ENCODE peak calls at places on chromosomes 1 and 21, in seven cellular contexts. One of them, this sample, is unnamed.

GRCh38 chr1:232174306-232174705 is 455.6 kb downstream of the SIPA1L2 start:
- DNase-seq in HepG2: no peak
- DNase-seq in H1: no peak
- DNase-seq in K562: no peak
- DNase-seq in HCT116: no peak
- DNase-seq in WTC11: no peak
- DNase-seq in GM12878: no peak
- DNase-seq in this sample: no peak

GRCh38 chr1:66336641-66336991 is 197.3 kb upstream of the SGIP1 start:
- DNase-seq in GM12878: no peak
- DNase-seq in H1: no peak
- DNase-seq in WTC11: no peak
- DNase-seq in K562: no peak
- DNase-seq in HCT116: no peak
- DNase-seq in HepG2: no peak
- DNase-seq in this sample: no peak

GRCh38 chr1:24127134-24127800 is 15.3 kb upstream of the MYOM3 start:
- DNase-seq in WTC11: no peak
- DNase-seq in HepG2: no peak
- DNase-seq in H1: no peak
- DNase-seq in K562: no peak
- DNase-seq in HCT116: no peak
- DNase-seq in GM12878: no peak
- DNase-seq in this sample: no peak

GRCh38 chr1:224528900-224529299 is 87.2 kb upstream of the CNIH3 start:
- DNase-seq in HepG2: no peak
- DNase-seq in HCT116: no peak
- DNase-seq in H1: no peak
- DNase-seq in WTC11: no peak
- DNase-seq in GM12878: no peak
- DNase-seq in K562: peak
- DNase-seq in this sample: no peak

GRCh38 chr1:19029191-19030085 is 73.0 kb upstream of the IFFO2 start:
- DNase-seq in GM12878: no peak
- DNase-seq in WTC11: peak
- DNase-seq in HCT116: no peak
- DNase-seq in H1: no peak
- DNase-seq in K562: no peak
- DNase-seq in HepG2: no peak
- DNase-seq in this sample: no peak

GRCh38 chr1:29643281-29643680 is 407.0 kb downstream of the PTPRU start:
- DNase-seq in K562: no peak
- DNase-seq in H1: no peak
- DNase-seq in WTC11: no peak
- DNase-seq in GM12878: no peak
- DNase-seq in HCT116: no peak
- DNase-seq in HepG2: no peak
- DNase-seq in this sample: no peak

GRCh38 chr1:3645666-3646355 is 4.1 kb downstream of the WRAP73 start:
- DNase-seq in HCT116: no peak
- DNase-seq in WTC11: peak
- DNase-seq in GM12878: no peak
- DNase-seq in K562: no peak
- DNase-seq in H1: no peak
- DNase-seq in HepG2: no peak
- DNase-seq in this sample: no peak

GRCh38 chr1:169360415-169360814 is 7.2 kb downstream of the NME7 start:
- DNase-seq in H1: no peak
- DNase-seq in HepG2: no peak
- DNase-seq in WTC11: no peak
- DNase-seq in GM12878: no peak
- DNase-seq in HCT116: no peak
- DNase-seq in K562: no peak
- DNase-seq in this sample: no peak

GRCh38 chr1:156750191-156750931 is 1.1 kb downstream of the HDGF start:
- DNase-seq in HCT116: no peak
- DNase-seq in HepG2: no peak
- DNase-seq in WTC11: no peak
- DNase-seq in K562: peak
- DNase-seq in H1: no peak
- DNase-seq in GM12878: no peak
- DNase-seq in this sample: no peak

GRCh38 chr1:37125295-37125694 is 91.0 kb upstream of the GRIK3 start:
- DNase-seq in WTC11: no peak
- DNase-seq in HepG2: no peak
- DNase-seq in HCT116: no peak
- DNase-seq in GM12878: no peak
- DNase-seq in K562: no peak
- DNase-seq in H1: no peak
- DNase-seq in this sample: no peak

GRCh38 chr1:202274611-202275010 is 67.1 kb downstream of the UBE2T start:
- DNase-seq in HCT116: peak
- DNase-seq in K562: peak
- DNase-seq in WTC11: peak
- DNase-seq in HepG2: peak
- DNase-seq in H1: no peak
- DNase-seq in GM12878: no peak
- DNase-seq in this sample: peak

GRCh38 chr21:17915976-17916375 is 96.8 kb upstream of the C21orf91 start:
- DNase-seq in HCT116: no peak
- DNase-seq in WTC11: no peak
- DNase-seq in H1: no peak
- DNase-seq in K562: no peak
- DNase-seq in GM12878: no peak
- DNase-seq in HepG2: no peak
- DNase-seq in this sample: no peak

GRCh38 chr1:151534662-151535278 is 5.3 kb upstream of the TUFT1 start:
- DNase-seq in HCT116: no peak
- DNase-seq in K562: peak
- DNase-seq in HepG2: peak
- DNase-seq in WTC11: peak
- DNase-seq in H1: no peak
- DNase-seq in GM12878: no peak
- DNase-seq in this sample: peak

GRCh38 chr21:35852820-35853219 is 207.5 kb downstream of the SETD4 start:
- DNase-seq in HepG2: no peak
- DNase-seq in GM12878: no peak
- DNase-seq in H1: no peak
- DNase-seq in K562: no peak
- DNase-seq in WTC11: no peak
- DNase-seq in HCT116: no peak
- DNase-seq in this sample: no peak

GRCh38 chr1:239816090-239816812 is 275.4 kb upstream of the FMN2 start:
- DNase-seq in HepG2: peak
- DNase-seq in K562: no peak
- DNase-seq in GM12878: no peak
- DNase-seq in HCT116: no peak
- DNase-seq in H1: no peak
- DNase-seq in WTC11: peak
- DNase-seq in this sample: no peak

GRCh38 chr1:11634759-11635158 is 19.5 kb downstream of the FBXO2 start:
- DNase-seq in K562: no peak
- DNase-seq in GM12878: no peak
- DNase-seq in HCT116: no peak
- DNase-seq in WTC11: no peak
- DNase-seq in HepG2: no peak
- DNase-seq in H1: no peak
- DNase-seq in this sample: no peak

GRCh38 chr1:246724725-246725095 is 501 bp downstream of the SCCPDH start:
- DNase-seq in GM12878: no peak
- DNase-seq in K562: peak
- DNase-seq in H1: no peak
- DNase-seq in HCT116: no peak
- DNase-seq in HepG2: no peak
- DNase-seq in WTC11: peak
- DNase-seq in this sample: peak

GRCh38 chr1:43007377-43008105 is 48.9 kb upstream of the SLC2A1 start:
- DNase-seq in HepG2: no peak
- DNase-seq in H1: no peak
- DNase-seq in WTC11: peak
- DNase-seq in K562: no peak
- DNase-seq in HCT116: no peak
- DNase-seq in GM12878: no peak
- DNase-seq in this sample: no peak

GRCh38 chr1:1479547-1480483 is 8.2 kb downstream of the ATAD3B start:
- DNase-seq in HepG2: no peak
- DNase-seq in H1: no peak
- DNase-seq in HCT116: no peak
- DNase-seq in K562: peak
- DNase-seq in GM12878: no peak
- DNase-seq in WTC11: no peak
- DNase-seq in this sample: no peak

GRCh38 chr1:246068619-246069509 is 438.2 kb downstream of the SMYD3 start:
- DNase-seq in HCT116: no peak
- DNase-seq in GM12878: no peak
- DNase-seq in K562: peak
- DNase-seq in HepG2: no peak
- DNase-seq in H1: no peak
- DNase-seq in WTC11: no peak
- DNase-seq in this sample: no peak

GRCh38 chr1:90761781-90762589 is 44.9 kb upstream of the BARHL2 start:
- DNase-seq in HCT116: no peak
- DNase-seq in WTC11: no peak
- DNase-seq in K562: no peak
- DNase-seq in HepG2: no peak
- DNase-seq in GM12878: no peak
- DNase-seq in H1: no peak
- DNase-seq in this sample: no peak

GRCh38 chr1:174872615-174873058 is 127.1 kb upstream of the CACYBP start:
- DNase-seq in H1: no peak
- DNase-seq in HCT116: no peak
- DNase-seq in HepG2: no peak
- DNase-seq in K562: no peak
- DNase-seq in WTC11: no peak
- DNase-seq in GM12878: no peak
- DNase-seq in this sample: no peak
- TF ChIP-seq SP1 in H1: no peak
- TF ChIP-seq SP1 in HCT116: no peak
- TF ChIP-seq SP1 in HepG2: no peak
- TF ChIP-seq SP1 in K562: no peak
- TF ChIP-seq SP1 in WTC11: no peak
- TF ChIP-seq SP1 in GM12878: no peak
- TF ChIP-seq SP1 in this sample: no peak

GRCh38 chr1:208177656-208178055 is 66.5 kb downstream of the PLXNA2 start:
- DNase-seq in H1: no peak
- DNase-seq in HepG2: no peak
- DNase-seq in WTC11: peak
- DNase-seq in GM12878: no peak
- DNase-seq in K562: no peak
- DNase-seq in HCT116: no peak
- DNase-seq in this sample: no peak
- TF ChIP-seq SP1 in H1: no peak
- TF ChIP-seq SP1 in HepG2: no peak
- TF ChIP-seq SP1 in WTC11: no peak
- TF ChIP-seq SP1 in GM12878: no peak
- TF ChIP-seq SP1 in K562: no peak
- TF ChIP-seq SP1 in HCT116: no peak
- TF ChIP-seq SP1 in this sample: no peak

GRCh38 chr1:10080523-10080922 is 47.8 kb downstream of the UBE4B start:
- DNase-seq in K562: no peak
- DNase-seq in WTC11: no peak
- DNase-seq in HCT116: no peak
- DNase-seq in H1: no peak
- DNase-seq in GM12878: no peak
- DNase-seq in HepG2: no peak
- DNase-seq in this sample: no peak

GRCh38 chr1:10084045-10084444 is 51.3 kb downstream of the UBE4B start:
- DNase-seq in K562: no peak
- DNase-seq in GM12878: no peak
- DNase-seq in HCT116: no peak
- DNase-seq in HepG2: no peak
- DNase-seq in H1: no peak
- DNase-seq in WTC11: no peak
- DNase-seq in this sample: no peak

GRCh38 chr1:10082785-10083479 is 50.2 kb downstream of the UBE4B start:
- DNase-seq in GM12878: no peak
- DNase-seq in HepG2: no peak
- DNase-seq in HCT116: no peak
- DNase-seq in K562: no peak
- DNase-seq in H1: no peak
- DNase-seq in WTC11: no peak
- DNase-seq in this sample: no peak

GRCh38 chr1:10087210-10087609 is 54.5 kb downstream of the UBE4B start:
- DNase-seq in HepG2: no peak
- DNase-seq in WTC11: no peak
- DNase-seq in HCT116: no peak
- DNase-seq in K562: no peak
- DNase-seq in H1: no peak
- DNase-seq in GM12878: no peak
- DNase-seq in this sample: no peak

DNA sequence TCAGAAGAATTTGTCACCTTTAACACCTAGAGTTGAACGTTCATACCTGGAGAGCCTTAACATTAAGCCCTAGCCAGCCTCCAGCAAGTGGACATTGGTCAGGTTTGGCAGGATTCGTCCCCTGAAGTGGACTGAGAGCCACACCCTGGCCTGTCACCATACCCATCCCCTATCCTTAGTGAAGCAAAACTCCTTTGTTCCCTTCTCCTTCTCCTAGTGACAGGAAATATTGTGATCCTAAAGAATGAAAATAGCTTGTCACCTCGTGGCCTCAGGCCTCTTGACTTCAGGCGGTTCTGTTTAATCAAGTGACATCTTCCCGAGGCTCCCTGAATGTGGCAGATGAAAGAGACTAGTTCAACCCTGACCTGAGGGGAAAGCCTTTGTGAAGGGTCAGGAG is 52.3 kb downstream of the UBE4B start:
- DNase-seq in GM12878: no peak
- DNase-seq in H1: no peak
- DNase-seq in HepG2: peak
- DNase-seq in HCT116: no peak
- DNase-seq in K562: no peak
- DNase-seq in WTC11: no peak
- DNase-seq in this sample: no peak
- TF ChIP-seq SP1 in GM12878: no peak
- TF ChIP-seq SP1 in H1: no peak
- TF ChIP-seq SP1 in HepG2: no peak
- TF ChIP-seq SP1 in HCT116: no peak
- TF ChIP-seq SP1 in K562: no peak
- TF ChIP-seq SP1 in WTC11: no peak
- TF ChIP-seq SP1 in this sample: no peak

DNA sequence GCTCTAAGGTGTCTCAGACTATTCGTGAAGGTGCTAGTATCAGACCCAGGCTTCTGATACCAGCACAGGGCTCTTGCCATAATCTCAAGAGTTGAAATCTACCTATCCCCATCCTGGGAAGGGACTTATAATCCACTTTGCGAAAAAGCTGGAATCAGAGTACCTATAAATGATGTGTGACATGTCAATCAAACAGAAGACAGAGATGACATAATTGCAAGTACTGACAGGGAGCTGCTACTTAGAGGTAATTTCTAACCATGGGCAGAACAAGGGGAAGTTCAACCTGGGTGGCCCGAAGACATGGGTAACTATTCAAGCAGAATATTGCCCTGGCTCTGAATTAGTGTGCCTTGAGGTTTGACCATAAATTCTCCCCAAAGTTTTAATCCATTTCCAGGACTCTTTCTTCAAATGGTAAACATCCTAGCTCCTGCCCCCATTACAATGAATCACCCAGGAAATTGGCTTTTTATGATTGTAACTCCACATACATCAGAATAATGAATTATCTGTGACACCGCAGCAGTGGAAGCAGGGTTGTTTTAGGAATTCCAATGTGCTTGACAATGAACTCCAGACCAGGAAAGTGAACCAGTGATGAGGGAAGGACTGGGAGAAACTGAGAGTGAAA is 37.2 kb downstream of the KANK4 start:
- DNase-seq in WTC11: no peak
- DNase-seq in GM12878: no peak
- DNase-seq in K562: no peak
- DNase-seq in HCT116: no peak
- DNase-seq in HepG2: no peak
- DNase-seq in H1: no peak
- DNase-seq in this sample: no peak
- TF ChIP-seq SP1 in WTC11: no peak
- TF ChIP-seq SP1 in GM12878: no peak
- TF ChIP-seq SP1 in K562: no peak
- TF ChIP-seq SP1 in HCT116: no peak
- TF ChIP-seq SP1 in HepG2: no peak
- TF ChIP-seq SP1 in H1: no peak
- TF ChIP-seq SP1 in this sample: no peak

This sample was measured in HEK293T.